ENCODE peak calls at places on chromosomes 2 and 18, in eight cellular contexts. K, M, C, R, U, B, I and X are unnamed samples.

GRCh38 chr2:26776195-26776594 is 9.7 kb upstream of the CENPA start:
- DNase-seq in C (no peak), B (no peak), I (no peak), K (no peak), M (no peak), U (no peak), R (no peak), X (no peak)

GRCh38 chr18:4250141-4250540 is 205.0 kb downstream of the DLGAP1 start:
- DNase-seq in B (no peak), U (no peak), C (no peak), M (no peak), R (no peak), I (no peak), K (no peak), X (no peak)

GRCh38 chr2:120785228-120785966 is 49.7 kb downstream of the GLI2 start:
- DNase-seq in C (no peak), R (no peak), M (no peak), U (no peak), K (no peak), B (no peak), I (no peak), X (no peak)

GRCh38 chr2:240635998-240636547 is 10.8 kb downstream of the GPR35 start:
- DNase-seq in K (no peak), R (no peak), B (no peak), I (no peak), C (no peak), U (no peak), M (no peak), X (no peak)

GRCh38 chr2:140246957-140247356 is 1466.8 kb upstream of the NXPH2 start:
- DNase-seq in B (no peak), U (no peak), K (no peak), R (no peak), C (no peak), I (no peak), M (no peak), X (no peak)

GRCh38 chr2:25215232-25215631 is 46.9 kb upstream of the POMC start:
- DNase-seq in M (no peak), R (no peak), C (no peak), I (no peak), K (no peak), B (no peak), U (no peak), X (no peak)

GRCh38 chr18:2979027-2979570 is 33.8 kb downstream of the LPIN2 start:
- DNase-seq in U (no peak), M (no peak), I (no peak), K (no peak), B (no peak), R (no peak), C (no peak), X (no peak)

GRCh38 chr2:140247451-140248205 is 1467.4 kb upstream of the NXPH2 start:
- DNase-seq in R (no peak), M (no peak), B (no peak), C (no peak), U (no peak), K (no peak), I (no peak), X (no peak)

GRCh38 chr2:6423944-6424343 is 441.8 kb downstream of the CMPK2 start:
- DNase-seq in C (no peak), M (no peak), K (no peak), I (no peak), R (no peak), B (no peak), U (no peak), X (no peak)

GRCh38 chr2:9178905-9179571 is 27.6 kb upstream of the ASAP2 start:
- DNase-seq in U (no peak), K (no peak), R (peak), B (no peak), I (peak), M (peak), C (no peak), X (no peak)

GRCh38 chr2:235945608-235946140 is 222.5 kb downstream of the GBX2 start:
- DNase-seq in C (no peak), B (no peak), M (no peak), U (no peak), K (no peak), R (no peak), I (no peak), X (no peak)

GRCh38 chr2:190023860-190024259 is 38.7 kb downstream of the MSTN start:
- DNase-seq in I (no peak), R (peak), M (peak), C (peak), K (peak), U (peak), B (peak), X (peak)

GRCh38 chr2:105403241-105403784 is 4.5 kb upstream of the FHL2 start:
- DNase-seq in R (no peak), C (no peak), K (no peak), I (no peak), B (no peak), M (no peak), U (no peak), X (no peak)

GRCh38 chr18:77068890-77069312 is 63.7 kb downstream of the MBP start:
- DNase-seq in U (no peak), K (no peak), B (no peak), I (no peak), C (no peak), M (no peak), R (no peak), X (no peak)

GRCh38 chr2:200219400-200220113 is 86.9 kb upstream of the SPATS2L start:
- DNase-seq in M (no peak), B (no peak), K (no peak), U (peak), I (no peak), R (peak), C (no peak), X (no peak)

GRCh38 chr2:2668681-2669265 is 337.7 kb upstream of the MYT1L start:
- DNase-seq in C (no peak), K (no peak), R (no peak), I (no peak), U (no peak), B (no peak), M (no peak), X (no peak)

GRCh38 chr2:23545391-23545790 is 160.4 kb downstream of the KLHL29 start:
- DNase-seq in C (no peak), I (no peak), M (no peak), B (no peak), K (peak), R (no peak), U (no peak), X (peak)

GRCh38 chr2:128282246-128282975 is 36.3 kb downstream of the HS6ST1 start:
- DNase-seq in B (no peak), R (no peak), U (no peak), C (no peak), M (no peak), I (no peak), K (peak), X (no peak)

GRCh38 chr2:584863-585823 is 92.1 kb downstream of the TMEM18 start:
- DNase-seq in K (no peak), U (peak), M (no peak), I (no peak), C (no peak), B (no peak), R (no peak), X (peak)

GRCh38 chr2:127621981-127622431 is 23.9 kb upstream of the GPR17 start:
- DNase-seq in K (peak), C (no peak), B (no peak), R (no peak), I (no peak), U (no peak), M (no peak), X (no peak)

GRCh38 chr2:135945521-135945920 is 39.9 kb downstream of the DARS1 start:
- DNase-seq in U (no peak), M (no peak), C (no peak), B (no peak), R (no peak), I (no peak), K (no peak), X (no peak)

GRCh38 chr2:239265681-239266435 is 135.0 kb downstream of the HDAC4 start:
- DNase-seq in R (no peak), C (no peak), K (no peak), U (no peak), I (no peak), B (no peak), M (no peak), X (no peak)

GRCh38 chr2:230895536-230896345 is 29.3 kb downstream of the GPR55 start:
- DNase-seq in K (no peak), I (no peak), U (no peak), R (no peak), B (no peak), C (no peak), M (no peak), X (no peak)

GRCh38 chr2:189096769-189097447 is 82.7 kb downstream of the COL5A2 start:
- DNase-seq in U (no peak), I (no peak), K (no peak), C (no peak), B (peak), R (peak), M (peak), X (no peak)

GRCh38 chr18:62883937-62884735 is 168.8 kb downstream of the PHLPP1 start:
- DNase-seq in I (no peak), M (no peak), U (peak), R (no peak), K (no peak), B (no peak), C (no peak), X (no peak)

GRCh38 chr2:207330912-207331311 is 165.2 kb upstream of the KLF7 start:
- DNase-seq in U (no peak), B (peak), K (no peak), I (peak), M (peak), C (no peak), R (no peak), X (no peak)

GRCh38 chr2:121570665-121571055 is 40.0 kb downstream of the RNU4ATAC start:
- DNase-seq in I (no peak), R (no peak), U (no peak), M (no peak), C (no peak), B (no peak), K (no peak), X (no peak)

GRCh38 chr2:145729993-145730770 is 1210.3 kb upstream of the ZEB2 start:
- DNase-seq in C (peak), I (no peak), M (no peak), R (no peak), U (no peak), B (no peak), K (no peak), X (no peak)

GRCh38 chr2:241134711-241135110 is 14.6 kb downstream of the PASK start:
- DNase-seq in M (no peak), R (no peak), C (no peak), I (no peak), K (no peak), B (no peak), U (no peak), X (no peak)

GRCh38 chr18:78138993-78139496 is 840.6 kb upstream of the SALL3 start:
- DNase-seq in K (no peak), U (no peak), I (no peak), M (no peak), B (no peak), R (no peak), C (no peak), X (no peak)

GRCh38 chr2:95346236-95346737 is 49.1 kb downstream of the KCNIP3 start:
- DNase-seq in C (peak), R (no peak), B (no peak), M (peak), U (no peak), I (no peak), K (peak), X (no peak)
- TF ChIP-seq REST in C (no peak), R (no peak), B (no peak), M (no peak), U (no peak), I (no peak), K (no peak), X (no peak)

GRCh38 chr2:221969830-221970144 is 329.0 kb downstream of the PAX3 start:
- DNase-seq in K (no peak), U (no peak), I (no peak), B (no peak), M (no peak), C (no peak), R (no peak), X (no peak)

GRCh38 chr2:221975151-221975550 is 323.6 kb downstream of the PAX3 start:
- DNase-seq in M (no peak), I (no peak), R (no peak), B (no peak), K (no peak), U (no peak), C (no peak), X (no peak)

GRCh38 chr2:221973902-221974301 is 324.9 kb downstream of the PAX3 start:
- DNase-seq in R (no peak), B (no peak), I (no peak), U (no peak), K (no peak), C (no peak), M (no peak), X (no peak)

GRCh38 chr2:221973502-221973901 is 325.3 kb downstream of the PAX3 start:
- DNase-seq in R (no peak), U (no peak), C (no peak), B (no peak), K (no peak), M (no peak), I (no peak), X (no peak)

DNA sequence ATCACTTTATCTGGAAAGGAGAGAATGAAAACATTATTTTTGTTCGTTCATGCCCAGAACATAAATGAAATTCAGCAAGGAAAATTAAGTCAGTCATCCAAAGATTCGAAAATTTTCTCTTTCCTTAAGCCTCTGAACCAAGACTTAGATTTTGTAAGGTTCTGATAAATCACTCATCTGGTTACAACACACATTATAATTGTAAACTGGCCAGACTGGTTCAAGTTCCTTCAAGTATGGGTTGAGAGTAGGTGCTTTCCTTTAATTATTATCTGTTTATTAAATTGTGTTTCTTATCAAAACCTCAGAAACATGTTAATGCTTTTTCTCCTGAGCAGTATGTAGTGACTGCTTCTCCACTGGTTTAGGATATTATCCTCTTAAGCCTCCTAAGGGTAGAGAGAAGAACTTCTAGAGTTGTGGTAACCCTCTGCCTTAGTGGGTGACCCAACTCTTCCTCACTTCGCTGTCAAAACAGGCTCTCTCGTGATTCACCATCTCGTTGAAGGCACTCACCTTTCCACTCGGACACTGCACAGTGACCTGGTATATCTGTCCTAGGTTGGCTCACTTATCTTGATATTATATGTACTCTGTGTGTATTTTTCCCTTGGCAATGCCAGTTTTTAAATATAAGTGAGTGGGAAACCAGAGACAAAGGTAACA is 325.9 kb downstream of the PAX3 start:
- DNase-seq in R (no peak), K (no peak), B (no peak), C (no peak), I (no peak), M (no peak), U (no peak), X (no peak)
- TF ChIP-seq REST in R (no peak), K (no peak), B (no peak), C (no peak), I (no peak), M (no peak), U (no peak), X (no peak)

GRCh38 chr2:159903404-159904126 is 105.6 kb upstream of the CD302 start:
- DNase-seq in K (no peak), R (no peak), M (no peak), C (no peak), U (no peak), I (no peak), B (no peak), X (peak)
- TF ChIP-seq REST in K (no peak), R (no peak), M (no peak), C (no peak), U (no peak), I (no peak), B (no peak), X (no peak)

DNA sequence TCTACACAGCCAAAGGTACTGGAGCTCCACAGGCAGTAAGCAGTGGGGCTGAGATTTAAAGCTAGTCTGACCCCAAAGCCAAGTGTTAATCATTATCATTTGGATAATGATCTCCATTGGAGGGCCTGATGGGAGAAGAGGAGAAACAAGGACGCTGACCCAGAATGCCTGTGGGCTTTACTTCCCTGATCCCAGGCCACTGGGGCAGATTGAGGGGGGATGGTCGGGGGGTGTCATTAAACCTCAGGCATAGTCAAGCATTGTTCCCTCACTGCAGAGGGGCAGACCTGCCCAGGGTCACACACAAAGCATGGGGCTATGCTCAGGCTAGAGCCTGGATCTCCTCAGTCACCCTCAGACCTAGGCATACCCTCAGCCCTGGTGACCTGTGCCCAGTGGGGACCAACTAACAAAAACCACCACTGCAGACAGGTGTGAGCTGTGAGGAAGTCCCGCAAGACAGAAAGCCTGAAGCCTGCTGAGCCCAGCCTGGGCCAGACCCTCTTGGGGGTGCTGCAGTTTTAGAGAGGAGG is 53.4 kb downstream of the SDC1 start:
- DNase-seq in I (no peak), K (peak), M (no peak), U (no peak), R (peak), C (no peak), B (no peak), X (no peak)
- TF ChIP-seq REST in I (no peak), K (no peak), M (no peak), U (no peak), R (no peak), C (no peak), B (no peak), X (no peak)